ENCODE peak calls at places on chromosomes 5 and 9, in nine cellular contexts. One of them, this sample, is unnamed.
A peak's percentile ranks its signal among the peaks of the same experiment; 100 is the strongest.

GRCh38 chr5:178113141-178113787 is at the start of gene N4BP3:
- DNase-seq in fibroblast of mammary gland: peak; percentile 36
- DNase-seq in suprapubic skin: no peak
- DNase-seq in choroid plexus epithelial cell: peak; percentile 47
- DNase-seq in GM20000: peak; percentile 97
- DNase-seq in lower leg skin: peak; percentile 92
- DNase-seq in foreskin fibroblast: peak; percentile 63
- DNase-seq in tibial artery: no peak
- DNase-seq in pancreas: no peak
- DNase-seq in this sample: no peak

GRCh38 chr9:122819791-122820489 is 8.4 kb downstream of the PDCL start:
- DNase-seq in fibroblast of mammary gland: no peak
- DNase-seq in suprapubic skin: no peak
- DNase-seq in choroid plexus epithelial cell: peak; percentile 63
- DNase-seq in foreskin fibroblast: peak; percentile 38
- DNase-seq in tibial artery: no peak
- DNase-seq in GM20000: no peak
- DNase-seq in pancreas: no peak
- DNase-seq in lower leg skin: peak; percentile 56
- DNase-seq in this sample: no peak

GRCh38 chr9:77457916-77458592 is 190.1 kb downstream of the GNA14 start:
- DNase-seq in pancreas: no peak
- DNase-seq in tibial artery: no peak
- DNase-seq in fibroblast of mammary gland: peak; percentile 72
- DNase-seq in lower leg skin: no peak
- DNase-seq in choroid plexus epithelial cell: peak; percentile 84
- DNase-seq in foreskin fibroblast: peak; percentile 87
- DNase-seq in GM20000: peak; percentile 72
- DNase-seq in suprapubic skin: no peak
- DNase-seq in this sample: peak; percentile 36

GRCh38 chr5:82879089-82879488 is 198.1 kb downstream of the TMEM167A start:
- DNase-seq in pancreas: no peak
- DNase-seq in fibroblast of mammary gland: no peak
- DNase-seq in choroid plexus epithelial cell: no peak
- DNase-seq in foreskin fibroblast: no peak
- DNase-seq in GM20000: no peak
- DNase-seq in suprapubic skin: no peak
- DNase-seq in lower leg skin: no peak
- DNase-seq in tibial artery: no peak
- DNase-seq in this sample: no peak

GRCh38 chr5:150295172-150295611 is 5.6 kb upstream of the CAMK2A start:
- DNase-seq in choroid plexus epithelial cell: peak; percentile 63
- DNase-seq in pancreas: peak; percentile 63
- DNase-seq in tibial artery: no peak
- DNase-seq in GM20000: no peak
- DNase-seq in fibroblast of mammary gland: peak; percentile 68
- DNase-seq in suprapubic skin: no peak
- DNase-seq in lower leg skin: peak; percentile 91
- DNase-seq in foreskin fibroblast: peak; percentile 85
- DNase-seq in this sample: no peak

GRCh38 chr9:135087489-135087791 is at the start of gene OLFM1:
- DNase-seq in fibroblast of mammary gland: peak; percentile 57
- DNase-seq in tibial artery: peak; percentile 82
- DNase-seq in suprapubic skin: peak; percentile 80
- DNase-seq in choroid plexus epithelial cell: peak; percentile 71
- DNase-seq in lower leg skin: peak; percentile 95
- DNase-seq in GM20000: peak; percentile 73
- DNase-seq in foreskin fibroblast: peak; percentile 77
- DNase-seq in pancreas: peak; percentile 93
- DNase-seq in this sample: no peak

GRCh38 chr5:12934722-12935121 is 1009.8 kb downstream of the DNAH5 start:
- DNase-seq in suprapubic skin: no peak
- DNase-seq in lower leg skin: no peak
- DNase-seq in foreskin fibroblast: no peak
- DNase-seq in tibial artery: no peak
- DNase-seq in pancreas: no peak
- DNase-seq in choroid plexus epithelial cell: no peak
- DNase-seq in fibroblast of mammary gland: no peak
- DNase-seq in GM20000: no peak
- DNase-seq in this sample: no peak

GRCh38 chr5:108642170-108642906 is 105.4 kb upstream of the FER start:
- DNase-seq in pancreas: no peak
- DNase-seq in foreskin fibroblast: peak; percentile 84
- DNase-seq in fibroblast of mammary gland: peak; percentile 73
- DNase-seq in tibial artery: peak; percentile 67
- DNase-seq in GM20000: peak; percentile 70
- DNase-seq in suprapubic skin: no peak
- DNase-seq in choroid plexus epithelial cell: peak; percentile 81
- DNase-seq in lower leg skin: no peak
- DNase-seq in this sample: peak; percentile 66

GRCh38 chr5:78287833-78288232 is 6.7 kb downstream of the AP3B1 start:
- DNase-seq in tibial artery: no peak
- DNase-seq in pancreas: no peak
- DNase-seq in GM20000: no peak
- DNase-seq in foreskin fibroblast: peak; percentile 83
- DNase-seq in suprapubic skin: no peak
- DNase-seq in lower leg skin: no peak
- DNase-seq in choroid plexus epithelial cell: peak; percentile 85
- DNase-seq in fibroblast of mammary gland: peak; percentile 75
- DNase-seq in this sample: no peak

GRCh38 chr9:120080781-120081180 is 499.2 kb downstream of the CDK5RAP2 start:
- DNase-seq in suprapubic skin: no peak
- DNase-seq in tibial artery: no peak
- DNase-seq in GM20000: no peak
- DNase-seq in foreskin fibroblast: no peak
- DNase-seq in choroid plexus epithelial cell: no peak
- DNase-seq in fibroblast of mammary gland: no peak
- DNase-seq in pancreas: no peak
- DNase-seq in lower leg skin: no peak
- DNase-seq in this sample: no peak

GRCh38 chr9:107488400-107489143 is 997 bp downstream of the KLF4 start:
- DNase-seq in choroid plexus epithelial cell: peak; percentile 55
- DNase-seq in foreskin fibroblast: peak; percentile 88
- DNase-seq in tibial artery: peak; percentile 95
- DNase-seq in lower leg skin: peak; percentile 97
- DNase-seq in suprapubic skin: peak; percentile 89
- DNase-seq in fibroblast of mammary gland: peak; percentile 73
- DNase-seq in pancreas: peak; percentile 86
- DNase-seq in GM20000: peak; percentile 53
- DNase-seq in this sample: no peak

GRCh38 chr9:13491493-13492424 is 212.3 kb upstream of the MPDZ start:
- DNase-seq in lower leg skin: no peak
- DNase-seq in fibroblast of mammary gland: no peak
- DNase-seq in GM20000: no peak
- DNase-seq in pancreas: no peak
- DNase-seq in tibial artery: no peak
- DNase-seq in foreskin fibroblast: no peak
- DNase-seq in choroid plexus epithelial cell: no peak
- DNase-seq in suprapubic skin: no peak
- DNase-seq in this sample: no peak

GRCh38 chr5:177023247-177023703 is 779 bp downstream of the ZNF346 start:
- DNase-seq in pancreas: no peak
- DNase-seq in foreskin fibroblast: peak; percentile 42
- DNase-seq in choroid plexus epithelial cell: peak; percentile 9
- DNase-seq in suprapubic skin: no peak
- DNase-seq in fibroblast of mammary gland: no peak
- DNase-seq in GM20000: peak; percentile 46
- DNase-seq in tibial artery: no peak
- DNase-seq in lower leg skin: peak; percentile 84
- DNase-seq in this sample: no peak

GRCh38 chr5:122076669-122077450 is 1.2 kb downstream of the LOX start:
- DNase-seq in fibroblast of mammary gland: peak; percentile 76
- DNase-seq in suprapubic skin: peak; percentile 88
- DNase-seq in tibial artery: peak; percentile 91
- DNase-seq in foreskin fibroblast: peak; percentile 91
- DNase-seq in GM20000: peak; percentile 72
- DNase-seq in lower leg skin: peak; percentile 96
- DNase-seq in pancreas: peak; percentile 85
- DNase-seq in choroid plexus epithelial cell: peak; percentile 90
- DNase-seq in this sample: no peak
- TF ChIP-seq CTCF in fibroblast of mammary gland: peak; percentile 80
- TF ChIP-seq CTCF in suprapubic skin: peak; percentile 81
- TF ChIP-seq CTCF in tibial artery: peak; percentile 79
- TF ChIP-seq CTCF in foreskin fibroblast: peak; percentile 93
- TF ChIP-seq CTCF in GM20000: peak; percentile 72
- TF ChIP-seq CTCF in lower leg skin: peak; percentile 28
- TF ChIP-seq CTCF in pancreas: peak; percentile 37
- TF ChIP-seq CTCF in choroid plexus epithelial cell: peak; percentile 94
- TF ChIP-seq CTCF in this sample: peak; percentile 65

GRCh38 chr9:95264954-95265615 is 52.4 kb downstream of the FANCC start:
- DNase-seq in GM20000: no peak
- DNase-seq in choroid plexus epithelial cell: peak; percentile 68
- DNase-seq in suprapubic skin: no peak
- DNase-seq in tibial artery: no peak
- DNase-seq in fibroblast of mammary gland: peak; percentile 56
- DNase-seq in foreskin fibroblast: peak; percentile 70
- DNase-seq in pancreas: no peak
- DNase-seq in lower leg skin: no peak
- DNase-seq in this sample: no peak
- TF ChIP-seq CTCF in GM20000: no peak
- TF ChIP-seq CTCF in choroid plexus epithelial cell: peak; percentile 68
- TF ChIP-seq CTCF in suprapubic skin: peak; percentile 5
- TF ChIP-seq CTCF in tibial artery: peak; percentile 32
- TF ChIP-seq CTCF in fibroblast of mammary gland: peak; percentile 57
- TF ChIP-seq CTCF in foreskin fibroblast: peak; percentile 59
- TF ChIP-seq CTCF in pancreas: no peak
- TF ChIP-seq CTCF in lower leg skin: no peak
- TF ChIP-seq CTCF in this sample: no peak

DNA sequence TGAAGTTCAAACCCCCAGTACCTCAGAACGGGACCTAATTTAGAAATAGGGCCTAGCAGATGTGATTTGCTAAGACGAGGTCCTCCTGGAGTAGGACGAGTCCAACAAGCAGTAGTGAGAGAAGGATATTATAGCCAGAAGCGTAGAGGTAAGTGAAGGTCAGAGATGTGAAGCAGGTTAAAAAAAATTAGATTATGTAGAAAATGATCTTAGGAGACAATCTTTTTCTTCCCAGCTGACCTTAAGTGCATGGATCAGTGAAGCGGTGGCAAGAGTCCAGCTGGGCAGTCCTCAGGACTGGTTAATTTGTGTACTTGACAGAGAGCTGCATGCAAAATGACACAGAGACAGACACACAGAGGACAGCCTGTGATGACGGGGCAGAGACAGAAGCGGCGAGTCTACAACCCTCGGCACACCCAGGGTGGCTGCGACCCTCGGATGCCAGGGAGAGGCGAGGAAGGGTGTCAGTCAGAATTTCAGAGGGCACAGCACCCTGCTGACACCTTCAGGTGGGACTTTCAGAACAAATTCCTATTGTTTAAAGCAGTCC is 131.4 kb upstream of the IRX4 start:
- DNase-seq in pancreas: no peak
- DNase-seq in suprapubic skin: no peak
- DNase-seq in choroid plexus epithelial cell: no peak
- DNase-seq in tibial artery: no peak
- DNase-seq in GM20000: no peak
- DNase-seq in foreskin fibroblast: no peak
- DNase-seq in fibroblast of mammary gland: no peak
- DNase-seq in lower leg skin: peak; percentile 75
- DNase-seq in this sample: no peak
- TF ChIP-seq CTCF in pancreas: no peak
- TF ChIP-seq CTCF in suprapubic skin: no peak
- TF ChIP-seq CTCF in choroid plexus epithelial cell: no peak
- TF ChIP-seq CTCF in tibial artery: no peak
- TF ChIP-seq CTCF in GM20000: no peak
- TF ChIP-seq CTCF in foreskin fibroblast: no peak
- TF ChIP-seq CTCF in fibroblast of mammary gland: no peak
- TF ChIP-seq CTCF in lower leg skin: no peak
- TF ChIP-seq CTCF in this sample: no peak

DNA sequence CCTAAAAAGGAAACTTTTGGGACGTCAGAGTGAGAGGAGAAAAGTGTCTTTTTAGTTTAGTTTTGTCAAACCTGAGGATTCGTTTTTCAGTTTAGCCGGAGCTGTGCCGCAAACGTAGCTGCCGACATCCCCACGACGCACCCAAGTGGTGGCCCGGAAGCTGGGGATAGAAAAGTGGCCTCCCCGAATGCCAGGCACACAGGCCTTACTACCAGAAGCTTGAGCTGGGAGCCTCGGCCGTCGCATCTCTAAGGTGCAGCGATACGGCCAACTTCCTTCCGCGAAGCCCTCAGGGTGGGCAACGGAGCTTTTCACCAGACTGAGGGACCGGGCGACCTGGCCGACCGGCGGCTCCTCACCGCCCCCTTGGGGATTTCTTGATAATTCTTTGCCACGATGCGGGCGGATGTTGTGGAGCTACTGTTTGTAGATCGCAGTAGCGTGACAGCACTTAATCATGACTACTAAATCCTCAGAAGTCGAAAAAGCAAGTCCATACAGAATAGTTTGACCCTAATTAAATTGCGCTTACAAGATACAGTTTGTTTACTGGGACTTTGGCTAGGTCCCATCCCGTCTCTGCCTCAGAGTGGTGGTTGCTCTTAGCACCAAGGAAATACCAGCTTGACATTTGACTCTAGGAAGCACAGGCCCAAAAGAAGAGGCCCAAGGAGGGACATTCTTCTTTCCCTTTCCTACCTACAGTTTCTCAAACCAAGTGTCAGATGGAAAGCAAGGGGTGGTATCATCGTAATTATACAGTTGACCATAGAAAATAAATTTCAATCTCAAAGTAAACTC is 584 bp upstream of the TMEM267 start:
- DNase-seq in fibroblast of mammary gland: peak; percentile 80
- DNase-seq in suprapubic skin: peak; percentile 90
- DNase-seq in tibial artery: peak; percentile 88
- DNase-seq in pancreas: peak; percentile 90
- DNase-seq in choroid plexus epithelial cell: peak; percentile 88
- DNase-seq in lower leg skin: peak; percentile 96
- DNase-seq in foreskin fibroblast: peak; percentile 95
- DNase-seq in GM20000: peak; percentile 83
- DNase-seq in this sample: peak; percentile 61
- TF ChIP-seq CTCF in fibroblast of mammary gland: peak; percentile 50
- TF ChIP-seq CTCF in suprapubic skin: peak; percentile 74
- TF ChIP-seq CTCF in tibial artery: peak; percentile 71
- TF ChIP-seq CTCF in pancreas: peak; percentile 34
- TF ChIP-seq CTCF in choroid plexus epithelial cell: peak; percentile 80
- TF ChIP-seq CTCF in lower leg skin: peak; percentile 34
- TF ChIP-seq CTCF in foreskin fibroblast: peak; percentile 44
- TF ChIP-seq CTCF in GM20000: peak; percentile 43
- TF ChIP-seq CTCF in this sample: peak; percentile 73

DNA sequence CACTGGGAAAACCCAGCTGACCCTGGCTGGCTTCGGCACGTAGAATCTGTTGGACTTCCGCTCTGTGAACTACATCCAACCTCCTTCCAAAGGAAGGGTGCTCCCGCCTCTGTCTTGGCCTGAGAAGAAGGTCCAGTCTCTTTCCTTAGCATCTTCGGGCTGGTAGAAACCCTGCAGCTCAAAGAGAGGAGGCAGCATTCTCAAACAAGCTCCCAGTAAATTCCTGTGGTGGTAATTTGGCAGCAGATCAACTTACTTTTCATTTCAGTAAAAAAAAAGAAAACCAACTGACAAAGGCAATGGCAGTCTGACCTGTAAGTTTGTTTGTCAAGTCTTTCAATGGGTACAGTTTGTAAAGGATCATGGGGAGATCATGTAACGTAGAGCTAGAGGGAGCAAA is 176.7 kb downstream of the MED10 start:
- DNase-seq in lower leg skin: no peak
- DNase-seq in foreskin fibroblast: peak; percentile 3
- DNase-seq in suprapubic skin: no peak
- DNase-seq in pancreas: no peak
- DNase-seq in GM20000: no peak
- DNase-seq in choroid plexus epithelial cell: peak; percentile 88
- DNase-seq in tibial artery: no peak
- DNase-seq in fibroblast of mammary gland: peak; percentile 44
- DNase-seq in this sample: no peak
- TF ChIP-seq CTCF in lower leg skin: no peak
- TF ChIP-seq CTCF in foreskin fibroblast: no peak
- TF ChIP-seq CTCF in suprapubic skin: no peak
- TF ChIP-seq CTCF in pancreas: no peak
- TF ChIP-seq CTCF in GM20000: no peak
- TF ChIP-seq CTCF in choroid plexus epithelial cell: peak; percentile 69
- TF ChIP-seq CTCF in tibial artery: no peak
- TF ChIP-seq CTCF in fibroblast of mammary gland: peak; percentile 11
- TF ChIP-seq CTCF in this sample: no peak

This sample was measured in GM12864.